ENCODE peak calls at places on chromosomes 1 and 21, in seven cellular contexts. F is OCI-LY7, U is heart right ventricle, W is HepG2, Q is sigmoid colon, V is uterus, X is tibial artery. R is an unnamed sample.

GRCh38 chr21:42565206-42565810 is 51.7 kb downstream of the SLC37A1 start:
- DNase-seq in F (no peak), U (no peak), W (no peak), Q (peak; percentile 54), V (no peak), X (peak; percentile 43), R (no peak)

GRCh38 chr1:30125449-30126170 is 597.8 kb downstream of the MATN1 start:
- DNase-seq in F (no peak), U (no peak), W (no peak), Q (no peak), V (no peak), X (no peak), R (no peak)

GRCh38 chr1:208273386-208274021 is 29.3 kb upstream of the PLXNA2 start:
- DNase-seq in F (no peak), U (no peak), W (no peak), Q (no peak), V (no peak), X (no peak), R (no peak)

GRCh38 chr1:47963568-47963973 is 33.6 kb downstream of the TRABD2B start:
- DNase-seq in F (no peak), U (no peak), W (no peak), Q (peak; percentile 74), V (no peak), X (peak; percentile 88), R (peak; percentile 9)

GRCh38 chr1:153790996-153791855 is 16.0 kb downstream of the SLC27A3 start:
- DNase-seq in F (peak; percentile 59), U (no peak), W (no peak), Q (peak; percentile 74), V (peak; percentile 47), X (peak; percentile 67), R (no peak)

GRCh38 chr1:165443539-165444289 is 1.2 kb downstream of the RXRG start:
- DNase-seq in F (no peak), U (peak; percentile 46), W (no peak), Q (peak; percentile 65), V (no peak), X (no peak), R (no peak)

GRCh38 chr1:181485276-181486097 is 2.2 kb downstream of the CACNA1E start:
- DNase-seq in F (no peak), U (no peak), W (no peak), Q (no peak), V (no peak), X (no peak), R (no peak)

GRCh38 chr1:180231506-180232420 is 1.7 kb downstream of the LHX4 start:
- DNase-seq in F (peak; percentile 19), U (no peak), W (no peak), Q (peak; percentile 42), V (no peak), X (peak; percentile 20), R (no peak)

GRCh38 chr1:42923367-42924248 is 35.1 kb downstream of the SLC2A1 start:
- DNase-seq in F (no peak), U (no peak), W (no peak), Q (no peak), V (no peak), X (no peak), R (no peak)

GRCh38 chr1:156136970-156137483 is 16.4 kb upstream of the SEMA4A start:
- DNase-seq in F (no peak), U (no peak), W (no peak), Q (no peak), V (no peak), X (no peak), R (no peak)

GRCh38 chr1:115643636-115644035 is 1.9 kb downstream of the VANGL1 start:
- DNase-seq in F (no peak), U (no peak), W (no peak), Q (no peak), V (no peak), X (no peak), R (no peak)

GRCh38 chr1:4090976-4091660 is 191.0 kb upstream of the C1orf174 start:
- DNase-seq in F (no peak), U (no peak), W (no peak), Q (peak; percentile 32), V (no peak), X (peak; percentile 24), R (no peak)

GRCh38 chr1:47756006-47756405 is 241.2 kb downstream of the TRABD2B start:
- DNase-seq in F (no peak), U (no peak), W (no peak), Q (no peak), V (no peak), X (no peak), R (no peak)

GRCh38 chr1:23530750-23531651 is at the start of gene E2F2:
- DNase-seq in F (peak; percentile 97), U (peak; percentile 76), W (peak; percentile 80), Q (peak; percentile 95), V (peak; percentile 86), X (peak; percentile 91), R (peak; percentile 41)

GRCh38 chr1:207922554-207922953 is 11.6 kb upstream of the CD34 start:
- DNase-seq in F (no peak), U (peak; percentile 78), W (no peak), Q (no peak), V (no peak), X (no peak), R (no peak)

GRCh38 chr1:173205146-173206051 is 1.7 kb downstream of the TNFSF4 start:
- DNase-seq in F (no peak), U (no peak), W (peak; percentile 88), Q (peak; percentile 79), V (peak; percentile 18), X (no peak), R (no peak)

GRCh38 chr1:188170446-188170845 is 1341.7 kb downstream of the PLA2G4A start:
- DNase-seq in F (no peak), U (no peak), W (no peak), Q (no peak), V (no peak), X (no peak), R (no peak)

GRCh38 chr1:116990612-116991151 is 10.9 kb upstream of the CD101 start:
- DNase-seq in F (no peak), U (peak; percentile 85), W (no peak), Q (peak; percentile 84), V (no peak), X (peak; percentile 88), R (peak; percentile 60)

GRCh38 chr21:34274001-34274400 is 89.8 kb upstream of the KCNE2 start:
- DNase-seq in F (no peak), U (no peak), W (no peak), Q (no peak), V (no peak), X (no peak), R (no peak)

GRCh38 chr1:110606784-110607662 is 865 bp upstream of the KCNA2 start:
- DNase-seq in F (no peak), U (no peak), W (no peak), Q (no peak), V (no peak), X (no peak), R (no peak)

GRCh38 chr21:38646213-38646837 is 148.0 kb upstream of the ERG start:
- DNase-seq in F (no peak), U (no peak), W (no peak), Q (no peak), V (no peak), X (no peak), R (peak; percentile 51)

GRCh38 chr1:152777510-152778137 is 2.7 kb downstream of the LCE1F start:
- DNase-seq in F (peak; percentile 4), U (no peak), W (peak; percentile 30), Q (no peak), V (no peak), X (no peak), R (no peak)

GRCh38 chr1:149844096-149844495 is 55.3 kb upstream of the BOLA1 start:
- DNase-seq in F (peak; percentile 70), U (no peak), W (peak; percentile 43), Q (no peak), V (no peak), X (no peak), R (no peak)

GRCh38 chr1:239536165-239536849 is 149.9 kb downstream of the CHRM3 start:
- DNase-seq in F (no peak), U (no peak), W (no peak), Q (no peak), V (no peak), X (no peak), R (no peak)

GRCh38 chr1:156857532-156857931 is 1.4 kb downstream of the INSRR start:
- DNase-seq in F (no peak), U (no peak), W (no peak), Q (no peak), V (no peak), X (no peak), R (no peak)

GRCh38 chr1:6770727-6771567 is 14.3 kb upstream of the CAMTA1 start:
- DNase-seq in F (peak; percentile 66), U (no peak), W (peak; percentile 37), Q (no peak), V (no peak), X (no peak), R (no peak)
- H3K27ac ChIP-seq in F (peak overlapping the region; percentile 44), U (no peak overlapping the region), W (no peak overlapping the region), Q (peak overlapping the region; percentile 33), V (no peak overlapping the region), X (no peak overlapping the region), R (peak overlapping the region; percentile 13)

GRCh38 chr21:44916965-44917364 is 3.7 kb downstream of the ITGB2 start:
- DNase-seq in F (no peak), U (no peak), W (no peak), Q (no peak), V (no peak), X (no peak), R (no peak)
- H3K4me1 ChIP-seq in F (peaks cover 36% of the 10 kb centered on the region), U (peaks cover 3% of the 10 kb centered on the region), W (peaks cover 83% of the 10 kb centered on the region), Q (peaks cover 1% of the 10 kb centered on the region), V (no peaks in the 10 kb centered on the region), X (peaks cover 10% of the 10 kb centered on the region), R (no peaks in the 10 kb centered on the region)

DNA sequence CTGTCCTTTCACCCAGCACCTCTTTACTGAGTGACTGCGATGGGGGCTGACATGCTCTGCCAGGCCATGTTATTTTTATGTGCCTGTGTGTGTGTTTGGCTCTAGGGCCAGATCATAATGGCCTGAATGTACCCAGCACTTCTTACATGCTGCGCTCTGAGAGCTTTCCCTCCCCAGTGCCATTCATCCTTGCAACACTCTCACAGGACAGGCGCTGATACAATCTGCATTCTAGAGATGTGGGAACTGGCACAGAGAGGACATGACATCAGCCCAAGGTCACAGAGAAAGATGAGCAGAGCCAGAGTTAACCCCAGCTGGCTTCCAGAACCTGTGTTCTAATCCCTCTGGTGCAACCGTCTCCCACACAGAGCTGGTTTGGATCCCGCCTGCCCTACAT is 54.5 kb downstream of the ARHGEF10L start:
- DNase-seq in F (no peak), U (no peak), W (no peak), Q (no peak), V (no peak), X (no peak), R (no peak)
- H3K27ac ChIP-seq in F (no peak overlapping the region), U (peak overlapping the region; percentile 55), W (peak overlapping the region; percentile 85), Q (no peak overlapping the region), V (no peak overlapping the region), X (peak overlapping the region; percentile 100), R (peak overlapping the region; percentile 91)

DNA sequence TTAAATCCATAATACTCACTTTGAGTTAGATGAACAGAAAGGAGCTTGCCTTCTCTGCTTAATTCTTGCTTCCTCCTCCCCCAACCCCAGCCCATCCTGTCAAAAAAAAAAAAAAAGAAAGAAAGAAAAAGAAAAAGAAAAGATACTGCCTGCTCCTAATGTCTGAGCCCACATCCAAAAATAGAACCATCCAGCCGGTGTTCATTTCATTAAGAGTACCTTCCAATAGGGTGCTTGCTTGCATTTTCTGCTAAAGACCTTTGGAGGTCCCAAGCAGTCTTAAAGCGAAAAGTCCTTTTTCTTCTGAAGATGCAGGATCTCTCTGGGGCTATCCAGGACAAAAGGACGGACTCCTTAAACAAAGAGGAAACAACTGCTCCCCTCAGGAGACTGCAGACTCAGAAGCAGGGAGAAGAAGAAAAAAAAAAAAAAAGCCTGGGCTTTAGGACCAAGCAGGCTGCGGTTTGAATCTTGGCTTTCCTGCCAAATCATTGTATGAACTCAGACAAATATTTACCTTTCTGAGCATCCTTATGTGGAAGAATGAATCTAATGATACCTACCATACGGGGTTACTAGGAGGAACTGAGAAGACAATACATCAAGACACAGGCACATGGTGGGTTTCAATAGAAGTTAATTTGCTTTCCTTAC is 204.1 kb downstream of the PLPP3 start:
- DNase-seq in F (no peak), U (no peak), W (no peak), Q (no peak), V (no peak), X (no peak), R (no peak)
- H3K4me1 ChIP-seq in F (no peaks in the 10 kb centered on the region), U (peaks cover 67% of the 10 kb centered on the region), W (peaks cover 31% of the 10 kb centered on the region), Q (peaks cover 73% of the 10 kb centered on the region), V (peaks cover 16% of the 10 kb centered on the region), X (peaks cover 38% of the 10 kb centered on the region), R (peaks cover 48% of the 10 kb centered on the region)